ENCODE peak calls at places on chromosomes 2 and 18, in nine cellular contexts. T is MM.1S; P is H9; F is iris pigment epithelial cell; Q is OCI-M1; U is osteoblast; B is K562; S is posterior cingulate gyrus; L is stimulated activated CD4-positive, alpha-beta T cell treated with anti-CD3 and anti-CD28 coated beads, Interleukin-4, amount 100 ng/mL, for 4 hours. J is an unnamed sample.

GRCh38 chr2:238124488-238125126 is 13.9 kb upstream of the KLHL30 start:
- DNase-seq in T (no peak), P (no peak), F (no peak), Q (no peak), U (peak; percentile 29), B (no peak), S (no peak), L (no peak), J (no peak)

GRCh38 chr2:202249864-202250263 is 11.5 kb upstream of the SUMO1 start:
- DNase-seq in T (no peak), P (peak; percentile 95), F (peak; percentile 33), Q (no peak), U (no peak), B (no peak), S (no peak), L (no peak), J (no peak)

GRCh38 chr18:3494245-3494526 is 44.2 kb downstream of the TGIF1 start:
- DNase-seq in T (no peak), P (no peak), F (no peak), Q (no peak), U (no peak), B (no peak), S (no peak), L (no peak), J (no peak)

GRCh38 chr2:11656252-11656651 is 13.7 kb downstream of the NTSR2 start:
- DNase-seq in T (no peak), P (no peak), F (no peak), Q (no peak), U (no peak), B (no peak), S (no peak), L (no peak), J (no peak)

GRCh38 chr2:219689676-219690628 is 62.5 kb downstream of the SLC4A3 start:
- DNase-seq in T (peak; percentile 53), P (peak; percentile 65), F (peak; percentile 73), Q (peak; percentile 73), U (peak; percentile 68), B (peak; percentile 58), S (no peak), L (peak; percentile 11), J (no peak)

GRCh38 chr2:196316050-196316430 is 144.7 kb upstream of the STK17B start:
- DNase-seq in T (no peak), P (no peak), F (peak; percentile 59), Q (no peak), U (no peak), B (no peak), S (no peak), L (no peak), J (no peak)

GRCh38 chr2:54535599-54536195 is 79.6 kb downstream of the SPTBN1 start:
- DNase-seq in T (no peak), P (no peak), F (no peak), Q (peak; percentile 14), U (no peak), B (no peak), S (no peak), L (no peak), J (no peak)

GRCh38 chr2:173218331-173219056 is 136.2 kb upstream of the CDCA7 start:
- DNase-seq in T (no peak), P (peak; percentile 40), F (peak; percentile 38), Q (no peak), U (no peak), B (no peak), S (no peak), L (no peak), J (no peak)

GRCh38 chr2:241372376-241372992 is 16.4 kb downstream of the FARP2 start:
- DNase-seq in T (no peak), P (no peak), F (no peak), Q (no peak), U (no peak), B (no peak), S (no peak), L (no peak), J (no peak)

GRCh38 chr18:79944126-79944731 is 7.2 kb downstream of the SLC66A2 start:
- DNase-seq in T (no peak), P (peak; percentile 28), F (no peak), Q (no peak), U (peak; percentile 71), B (no peak), S (peak; percentile 63), L (peak; percentile 13), J (no peak)

GRCh38 chr2:219475697-219476604 is 22.7 kb upstream of the GMPPA start:
- DNase-seq in T (peak; percentile 48), P (peak; percentile 88), F (peak; percentile 38), Q (peak; percentile 86), U (peak; percentile 98), B (peak; percentile 77), S (peak; percentile 71), L (peak; percentile 39), J (no peak)

GRCh38 chr18:52422985-52423601 is 83.1 kb downstream of the DCC start:
- DNase-seq in T (no peak), P (no peak), F (no peak), Q (peak; percentile 4), U (no peak), B (no peak), S (no peak), L (no peak), J (no peak)

GRCh38 chr18:51196811-51197660 is 445 bp downstream of the MEX3C start:
- DNase-seq in T (peak; percentile 39), P (peak; percentile 38), F (peak; percentile 63), Q (peak; percentile 47), U (peak; percentile 83), B (peak; percentile 28), S (peak; percentile 29), L (peak; percentile 17), J (peak; percentile 81)

GRCh38 chr18:21053127-21053526 is 58.5 kb downstream of the ROCK1 start:
- DNase-seq in T (no peak), P (no peak), F (peak; percentile 91), Q (no peak), U (peak; percentile 75), B (no peak), S (no peak), L (no peak), J (no peak)

GRCh38 chr18:55999641-56000040 is 411.6 kb upstream of the TCF4 start:
- DNase-seq in T (no peak), P (no peak), F (no peak), Q (no peak), U (peak; percentile 1), B (no peak), S (no peak), L (no peak), J (no peak)

GRCh38 chr2:57490746-57491145 is 555.9 kb upstream of the VRK2 start:
- DNase-seq in T (no peak), P (no peak), F (peak; percentile 43), Q (no peak), U (no peak), B (no peak), S (no peak), L (no peak), J (no peak)

GRCh38 chr2:227813562-227814353 is at the start of gene CCL20:
- DNase-seq in T (no peak), P (no peak), F (no peak), Q (no peak), U (no peak), B (no peak), S (no peak), L (no peak), J (no peak)

GRCh38 chr2:239375278-239376061 is 25.4 kb downstream of the HDAC4 start:
- DNase-seq in T (no peak), P (no peak), F (no peak), Q (no peak), U (no peak), B (no peak), S (no peak), L (no peak), J (no peak)

GRCh38 chr2:235893129-235893698 is 275.0 kb downstream of the GBX2 start:
- DNase-seq in T (no peak), P (no peak), F (no peak), Q (no peak), U (no peak), B (no peak), S (no peak), L (no peak), J (no peak)

GRCh38 chr2:233919319-233919718 is 2.1 kb downstream of the TRPM8 start:
- DNase-seq in T (no peak), P (no peak), F (no peak), Q (no peak), U (no peak), B (no peak), S (no peak), L (no peak), J (no peak)

GRCh38 chr18:32754508-32755263 is 18.1 kb downstream of the KLHL14 start:
- DNase-seq in T (no peak), P (no peak), F (no peak), Q (no peak), U (no peak), B (no peak), S (no peak), L (no peak), J (no peak)

GRCh38 chr18:11850821-11851155 is 425 bp upstream of the CHMP1B start:
- DNase-seq in T (no peak), P (no peak), F (peak; percentile 77), Q (no peak), U (peak; percentile 83), B (no peak), S (no peak), L (no peak), J (no peak)